ENCODE peak calls at places on chromosomes 4 and X, in five cellular contexts. One of them, this sample, is unnamed.
A peak's percentile ranks its signal among the peaks of the same experiment; 100 is the strongest.

GRCh38 chrX:53583571-53583970 is 102.9 kb downstream of the HUWE1 start:
- DNase-seq in NCI-H146: no peak
- DNase-seq in T-cell: no peak
- DNase-seq in kidney glomerular epithelial cell: no peak
- DNase-seq in NCI-H2081: no peak
- DNase-seq in this sample: no peak

GRCh38 chr4:159062381-159062780 is 40.5 kb upstream of the RAPGEF2 start:
- DNase-seq in NCI-H146: no peak
- DNase-seq in T-cell: no peak
- DNase-seq in kidney glomerular epithelial cell: no peak
- DNase-seq in NCI-H2081: no peak
- DNase-seq in this sample: no peak

GRCh38 chrX:1763294-1763693 is 148.4 kb downstream of the ASMT start:
- DNase-seq in NCI-H146: no peak
- DNase-seq in T-cell: no peak
- DNase-seq in kidney glomerular epithelial cell: no peak
- DNase-seq in NCI-H2081: no peak
- DNase-seq in this sample: no peak

GRCh38 chr4:128862608-128863313 is 53.3 kb downstream of the JADE1 start:
- DNase-seq in NCI-H146: no peak
- DNase-seq in T-cell: no peak
- DNase-seq in kidney glomerular epithelial cell: no peak
- DNase-seq in NCI-H2081: no peak
- DNase-seq in this sample: no peak

GRCh38 chr4:159097144-159097543 is 5.7 kb upstream of the RAPGEF2 start:
- DNase-seq in NCI-H146: no peak
- DNase-seq in T-cell: no peak
- DNase-seq in kidney glomerular epithelial cell: no peak
- DNase-seq in NCI-H2081: no peak
- DNase-seq in this sample: no peak

GRCh38 chr4:168621806-168622589 is 125.1 kb downstream of the PALLD start:
- DNase-seq in NCI-H146: no peak
- DNase-seq in T-cell: no peak
- DNase-seq in kidney glomerular epithelial cell: peak; percentile 20
- DNase-seq in NCI-H2081: no peak
- DNase-seq in this sample: no peak

GRCh38 chr4:10161146-10161545 is 44.5 kb upstream of the WDR1 start:
- DNase-seq in NCI-H146: no peak
- DNase-seq in T-cell: no peak
- DNase-seq in kidney glomerular epithelial cell: no peak
- DNase-seq in NCI-H2081: no peak
- DNase-seq in this sample: no peak

GRCh38 chr4:39961311-39961877 is 16.3 kb downstream of the PDS5A start:
- DNase-seq in NCI-H146: no peak
- DNase-seq in T-cell: no peak
- DNase-seq in kidney glomerular epithelial cell: no peak
- DNase-seq in NCI-H2081: no peak
- DNase-seq in this sample: no peak

GRCh38 chr4:119726505-119726904 is 97.9 kb upstream of the PDE5A start:
- DNase-seq in NCI-H146: no peak
- DNase-seq in T-cell: no peak
- DNase-seq in kidney glomerular epithelial cell: no peak
- DNase-seq in NCI-H2081: no peak
- DNase-seq in this sample: no peak

GRCh38 chrX:40644175-40644574 is 3.2 kb downstream of the CXorf38 start:
- DNase-seq in NCI-H146: no peak
- DNase-seq in T-cell: no peak
- DNase-seq in kidney glomerular epithelial cell: peak; percentile 7
- DNase-seq in NCI-H2081: no peak
- DNase-seq in this sample: no peak

GRCh38 chr4:155906554-155907247 is 3.2 kb downstream of the TDO2 start:
- DNase-seq in NCI-H146: no peak
- DNase-seq in T-cell: no peak
- DNase-seq in kidney glomerular epithelial cell: peak; percentile 23
- DNase-seq in NCI-H2081: peak; percentile 33
- DNase-seq in this sample: no peak

GRCh38 chr4:633976-634598 is 8.7 kb downstream of the PDE6B start:
- DNase-seq in NCI-H146: peak; percentile 78
- DNase-seq in T-cell: no peak
- DNase-seq in kidney glomerular epithelial cell: no peak
- DNase-seq in NCI-H2081: no peak
- DNase-seq in this sample: no peak

GRCh38 chr4:147994491-147995385 is 262.9 kb downstream of the ARHGAP10 start:
- DNase-seq in NCI-H146: no peak
- DNase-seq in T-cell: no peak
- DNase-seq in kidney glomerular epithelial cell: no peak
- DNase-seq in NCI-H2081: no peak
- DNase-seq in this sample: no peak

GRCh38 chr4:154314248-154314647 is 177.4 kb downstream of the DCHS2 start:
- DNase-seq in NCI-H146: no peak
- DNase-seq in T-cell: no peak
- DNase-seq in kidney glomerular epithelial cell: no peak
- DNase-seq in NCI-H2081: no peak
- DNase-seq in this sample: no peak

GRCh38 chrX:112211459-112211858 is 128.9 kb upstream of the TRPC5 start:
- DNase-seq in NCI-H146: no peak
- DNase-seq in T-cell: no peak
- DNase-seq in kidney glomerular epithelial cell: no peak
- DNase-seq in NCI-H2081: no peak
- DNase-seq in this sample: no peak

GRCh38 chrX:107561468-107562215 is 66.7 kb upstream of the PRPS1 start:
- DNase-seq in NCI-H146: no peak
- DNase-seq in T-cell: no peak
- DNase-seq in kidney glomerular epithelial cell: no peak
- DNase-seq in NCI-H2081: no peak
- DNase-seq in this sample: no peak

GRCh38 chr4:94544811-94545210 is 93.1 kb downstream of the PDLIM5 start:
- DNase-seq in NCI-H146: no peak
- DNase-seq in T-cell: no peak
- DNase-seq in kidney glomerular epithelial cell: no peak
- DNase-seq in NCI-H2081: no peak
- DNase-seq in this sample: no peak

GRCh38 chrX:45322382-45322781 is 121.7 kb upstream of the DIPK2B start:
- DNase-seq in NCI-H146: no peak
- DNase-seq in T-cell: no peak
- DNase-seq in kidney glomerular epithelial cell: peak; percentile 24
- DNase-seq in NCI-H2081: peak; percentile 50
- DNase-seq in this sample: no peak

GRCh38 chr4:24278693-24279092 is 305.7 kb downstream of the DHX15 start:
- DNase-seq in NCI-H146: no peak
- DNase-seq in T-cell: no peak
- DNase-seq in kidney glomerular epithelial cell: no peak
- DNase-seq in NCI-H2081: no peak
- DNase-seq in this sample: no peak

GRCh38 chr4:48557478-48557877 is 67.4 kb downstream of the ZAR1 start:
- DNase-seq in NCI-H146: peak; percentile 39
- DNase-seq in T-cell: no peak
- DNase-seq in kidney glomerular epithelial cell: no peak
- DNase-seq in NCI-H2081: no peak
- DNase-seq in this sample: no peak

GRCh38 chr4:10123227-10124101 is 6.9 kb upstream of the WDR1 start:
- DNase-seq in NCI-H146: peak; percentile 36
- DNase-seq in T-cell: peak; percentile 46
- DNase-seq in kidney glomerular epithelial cell: peak; percentile 61
- DNase-seq in NCI-H2081: no peak
- DNase-seq in this sample: no peak

This sample was measured in NCI-H1930.